ENCODE peak calls at places on chromosomes 7 and 10, in four cellular contexts. A, X, M and F are unnamed samples.

GRCh38 chr7:88306590-88307048 is at the start of gene STEAP4:
- DNase-seq in A (peak), X (peak), M (peak), F (peak)

GRCh38 chr10:26832960-26833359 is 27.8 kb downstream of the ABI1 start:
- DNase-seq in A (no peak), X (no peak), M (no peak), F (no peak)

GRCh38 chr7:1534330-1535099 is 4.0 kb downstream of the MAFK start:
- DNase-seq in A (peak), X (peak), M (no peak), F (no peak)

GRCh38 chr7:52705768-52706167 is 329.7 kb upstream of the POM121L12 start:
- DNase-seq in A (no peak), X (no peak), M (no peak), F (no peak)

GRCh38 chr7:91240546-91240945 is 23.7 kb upstream of the FZD1 start:
- DNase-seq in A (no peak), X (peak), M (no peak), F (no peak)

GRCh38 chr7:84697506-84697905 is 489.4 kb downstream of the SEMA3D start:
- DNase-seq in A (no peak), X (no peak), M (no peak), F (no peak)

GRCh38 chr7:87220734-87221215 is 1.2 kb upstream of the TMEM243 start:
- DNase-seq in A (no peak), X (no peak), M (no peak), F (no peak)

GRCh38 chr10:91164520-91165065 is 55.9 kb upstream of the PCGF5 start:
- DNase-seq in A (no peak), X (no peak), M (no peak), F (no peak)

GRCh38 chr10:124616040-124616835 is 127.9 kb downstream of the FAM53B start:
- DNase-seq in A (no peak), X (no peak), M (no peak), F (no peak)

GRCh38 chr10:104809288-104810090 is 168.4 kb downstream of the SORCS3 start:
- DNase-seq in A (no peak), X (no peak), M (no peak), F (no peak)

GRCh38 chr7:99184468-99185225 is 23.3 kb downstream of the KPNA7 start:
- DNase-seq in A (peak), X (no peak), M (no peak), F (no peak)

GRCh38 chr10:71371750-71372166 is 25.0 kb upstream of the CDH23 start:
- DNase-seq in A (no peak), X (no peak), M (no peak), F (no peak)

GRCh38 chr7:120272896-120273475 is at the start of gene KCND2:
- DNase-seq in A (no peak), X (no peak), M (no peak), F (no peak)

GRCh38 chr10:48192916-48193450 is 81.5 kb downstream of the FRMPD2 start:
- DNase-seq in A (no peak), X (no peak), M (no peak), F (no peak)

GRCh38 chr10:32139223-32140073 is 83.2 kb upstream of the KIF5B start:
- DNase-seq in A (peak), X (peak), M (peak), F (peak)

GRCh38 chr7:108211382-108212201 is 81.4 kb upstream of the LAMB4 start:
- DNase-seq in A (no peak), X (no peak), M (no peak), F (no peak)

GRCh38 chr10:85645097-85645496 is 721.5 kb downstream of the GRID1 start:
- DNase-seq in A (no peak), X (peak), M (no peak), F (no peak)

GRCh38 chr10:30818010-30818660 is 188.6 kb upstream of the LYZL2 start:
- DNase-seq in A (peak), X (peak), M (no peak), F (no peak)

GRCh38 chr10:34539533-34540315 is 275.4 kb downstream of the PARD3 start:
- DNase-seq in A (no peak), X (no peak), M (no peak), F (no peak)

GRCh38 chr7:80330434-80330833 is 181.4 kb downstream of the GNAT3 start:
- DNase-seq in A (no peak), X (no peak), M (no peak), F (no peak)

GRCh38 chr10:19815036-19815435 is 1.2 kb upstream of the PLXDC2 start:
- DNase-seq in A (no peak), X (no peak), M (no peak), F (no peak)

GRCh38 chr10:62037166-62037831 is 135.8 kb downstream of the ARID5B start:
- DNase-seq in A (no peak), X (no peak), M (no peak), F (no peak)

GRCh38 chr10:58743466-58744115 is 230.9 kb downstream of the BICC1 start:
- DNase-seq in A (no peak), X (no peak), M (no peak), F (no peak)

GRCh38 chr7:36299882-36300341 is 89.8 kb upstream of the ANLN start:
- DNase-seq in A (no peak), X (no peak), M (no peak), F (no peak)

GRCh38 chr10:1610986-1611770 is 126.1 kb downstream of the ADARB2 start:
- DNase-seq in A (peak), X (no peak), M (no peak), F (no peak)

DNA sequence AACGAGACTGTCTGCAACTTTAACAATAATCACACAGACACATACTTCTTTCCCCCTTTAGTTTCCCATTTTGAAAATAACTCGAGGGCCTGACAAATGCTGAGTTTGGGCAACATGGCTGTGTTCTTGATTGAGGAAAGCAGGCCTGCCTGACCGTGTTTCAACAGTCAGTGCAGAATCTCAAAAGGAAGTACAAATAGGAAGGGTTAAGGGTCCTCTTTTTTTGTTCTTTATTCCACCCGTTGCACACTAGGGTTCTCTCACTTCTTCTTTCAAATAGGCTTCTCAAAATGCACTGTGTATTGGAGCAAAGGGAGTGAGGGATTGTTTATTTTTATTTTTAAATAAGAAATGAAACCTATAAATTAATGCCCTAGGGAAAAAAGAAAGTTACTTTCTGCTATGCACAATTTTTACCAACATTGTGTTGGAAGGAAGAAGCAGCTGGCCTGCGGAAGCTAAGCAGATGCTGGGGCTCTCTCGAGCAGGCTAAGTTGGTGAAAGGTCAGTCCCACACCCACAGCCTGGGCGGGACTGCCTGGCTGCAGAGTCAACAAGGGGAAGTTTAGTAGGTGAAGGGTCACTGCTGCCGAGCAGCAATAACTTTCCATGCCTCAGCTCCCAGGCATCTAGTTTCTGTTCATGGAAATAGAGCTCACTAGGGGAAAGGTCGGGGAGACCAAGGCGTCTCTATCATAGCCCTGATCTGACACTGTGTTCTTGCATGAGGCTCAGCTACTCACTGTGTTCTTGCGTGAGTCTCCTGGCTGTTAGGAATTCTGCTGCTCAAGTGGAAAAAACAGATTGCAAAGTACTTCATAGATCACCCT is 12.2 kb upstream of the PDK4 start:
- DNase-seq in A (peak), X (peak), M (peak), F (peak)
- TF ChIP-seq POLR2A in A (no peak), X (no peak), M (peak), F (peak)

GRCh38 chr7:76191783-76192240 is 9.9 kb upstream of the SRRM3 start:
- DNase-seq in A (no peak), X (no peak), M (no peak), F (no peak)
- TF ChIP-seq CTCF in A (no peak), X (no peak), M (no peak), F (no peak)

GRCh38 chr10:5018150-5018549 is 14.5 kb upstream of the AKR1C2 start:
- DNase-seq in A (no peak), X (no peak), M (no peak), F (no peak)

GRCh38 chr10:5013385-5013784 is 9.7 kb upstream of the AKR1C2 start:
- DNase-seq in A (no peak), X (no peak), M (no peak), F (no peak)

GRCh38 chr10:5012595-5012994 is 8.9 kb upstream of the AKR1C2 start:
- DNase-seq in A (no peak), X (no peak), M (no peak), F (no peak)

GRCh38 chr10:5014936-5015335 is 11.3 kb upstream of the AKR1C2 start:
- DNase-seq in A (no peak), X (no peak), M (no peak), F (no peak)
- TF ChIP-seq POLR2A in A (no peak), X (no peak), M (no peak), F (no peak)

DNA sequence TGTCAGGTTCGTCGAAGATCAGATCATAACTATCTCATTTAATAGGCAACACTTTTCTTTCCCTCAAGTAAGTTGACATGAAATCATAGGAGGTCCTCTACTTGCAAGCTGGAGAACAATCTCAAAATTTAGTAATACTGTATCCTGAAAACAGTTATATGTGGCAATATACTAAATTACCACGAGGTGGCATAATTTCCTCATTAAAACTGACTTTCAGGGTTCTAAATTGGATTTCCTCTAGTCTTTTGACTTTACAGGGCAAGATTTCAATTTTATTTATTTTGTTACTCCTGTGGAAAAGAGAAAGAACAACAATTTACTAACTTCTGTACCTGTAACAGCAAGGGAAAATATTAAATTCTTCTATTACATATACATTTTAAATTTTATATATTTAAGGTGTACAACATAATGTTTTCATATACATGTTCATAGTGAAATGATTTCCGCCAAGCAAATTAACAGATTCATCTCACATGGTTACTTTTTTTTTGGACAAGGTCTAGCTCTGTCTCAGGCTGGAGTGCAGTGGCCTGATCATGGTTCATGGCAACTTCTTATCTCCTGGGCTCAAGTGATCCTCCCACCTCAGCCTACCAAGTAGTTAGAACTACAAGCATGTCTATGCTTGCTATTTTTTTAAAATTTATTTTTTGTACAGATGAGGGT is 53.4 kb upstream of the CYP2C18 start:
- DNase-seq in A (no peak), X (no peak), M (no peak), F (no peak)
- TF ChIP-seq CTCF in A (no peak), X (peak), M (peak), F (no peak)

GRCh38 chr10:43420369-43421200 is 11.6 kb upstream of the HNRNPF start:
- DNase-seq in A (peak), X (peak), M (peak), F (peak)
- TF ChIP-seq POLR2A in A (no peak), X (peak), M (peak), F (peak)

GRCh38 chr10:68576118-68576517 is 16.0 kb downstream of the TET1 start:
- DNase-seq in A (no peak), X (no peak), M (no peak), F (no peak)
- TF ChIP-seq CTCF in A (no peak), X (no peak), M (no peak), F (no peak)

GRCh38 chr7:73704640-73705550 is 14.6 kb downstream of the STX1A start:
- DNase-seq in A (no peak), X (no peak), M (no peak), F (no peak)
- TF ChIP-seq POLR2A in A (no peak), X (no peak), M (no peak), F (no peak)

DNA sequence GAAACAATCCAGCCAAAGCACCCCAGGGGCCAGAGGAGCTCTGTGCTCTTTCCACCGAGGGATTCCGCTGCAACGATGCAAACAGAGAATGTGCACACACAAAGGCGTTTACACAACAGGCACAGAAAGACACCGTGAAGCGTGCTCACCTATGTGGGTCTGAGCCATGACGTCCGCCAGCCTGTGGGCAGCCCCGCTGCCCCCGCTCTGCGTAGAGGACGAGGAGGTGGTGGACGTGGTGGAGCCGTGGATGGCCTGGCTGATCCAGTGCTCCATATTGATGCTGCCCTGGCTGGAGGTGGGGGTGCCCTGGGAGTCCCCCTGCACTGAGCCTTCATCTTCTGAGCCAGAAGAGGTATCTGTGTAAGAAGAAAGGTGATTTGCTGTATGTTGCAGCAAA is 266.8 kb downstream of the DIP2C start:
- DNase-seq in A (no peak), X (no peak), M (no peak), F (no peak)
- TF ChIP-seq CTCF in A (no peak), X (no peak), M (no peak), F (no peak)

GRCh38 chr10:119596537-119597404 is at the start of gene TIAL1:
- DNase-seq in A (peak), X (peak), M (peak), F (peak)
- TF ChIP-seq POLR2A in A (no peak), X (peak), M (peak), F (peak)

GRCh38 chr7:150735596-150736358 is 1.4 kb upstream of the GIMAP5 start:
- DNase-seq in A (no peak), X (no peak), M (no peak), F (no peak)

GRCh38 chr7:150738092-150739044 is 1.1 kb downstream of the GIMAP5 start:
- DNase-seq in A (no peak), X (no peak), M (no peak), F (no peak)

GRCh38 chr7:150739045-150739432 is 1.8 kb downstream of the GIMAP5 start:
- DNase-seq in A (no peak), X (no peak), M (no peak), F (no peak)

GRCh38 chr7:150736864-150737263 is 354 bp upstream of the GIMAP5 start:
- DNase-seq in A (no peak), X (no peak), M (no peak), F (no peak)

GRCh38 chr7:150737265-150738055 is at the start of gene GIMAP5:
- DNase-seq in A (peak), X (no peak), M (no peak), F (no peak)
- TF ChIP-seq CTCF in A (no peak), X (no peak), M (no peak), F (no peak)